ENCODE peak calls at places on chromosomes 6 and 20, in five cellular contexts. A, T, P, M and F are unnamed samples.

GRCh38 chr20:44324343-44324742 is 12.5 kb upstream of the R3HDML start:
- DNase-seq in P (no peak), T (no peak), A (no peak), M (no peak), F (no peak)

GRCh38 chr6:150119256-150119655 is 23.6 kb upstream of the PPP1R14C start:
- DNase-seq in P (no peak), M (no peak), A (peak), T (no peak), F (no peak)

GRCh38 chr6:140289186-140289585 is 914.7 kb upstream of the CITED2 start:
- DNase-seq in P (no peak), A (no peak), T (no peak), M (no peak), F (no peak)

GRCh38 chr6:84967389-84967788 is 203.0 kb upstream of the TBX18 start:
- DNase-seq in T (peak), A (peak), P (no peak), M (no peak), F (peak)

GRCh38 chr6:160438481-160438880 is 90.3 kb downstream of the SLC22A3 start:
- DNase-seq in T (no peak), M (no peak), P (no peak), A (no peak), F (no peak)

GRCh38 chr20:25389381-25389857 is 1.2 kb downstream of the ABHD12 start:
- DNase-seq in P (no peak), M (no peak), T (peak), A (peak), F (no peak)

GRCh38 chr6:144659735-144660246 is 374.7 kb downstream of the UTRN start:
- DNase-seq in A (no peak), M (no peak), P (no peak), T (no peak), F (no peak)

GRCh38 chr20:43570496-43570895 is 11.7 kb downstream of the SGK2 start:
- DNase-seq in A (no peak), T (no peak), M (no peak), P (no peak), F (no peak)

GRCh38 chr20:3720068-3720467 is 7.7 kb upstream of the SIGLEC1 start:
- DNase-seq in M (no peak), P (no peak), T (no peak), A (no peak), F (no peak)

GRCh38 chr20:371755-372542 is 8.6 kb upstream of the TRIB3 start:
- DNase-seq in P (no peak), M (no peak), A (peak), T (peak), F (no peak)

GRCh38 chr6:107668826-107669474 is 155.2 kb downstream of the SCML4 start:
- DNase-seq in A (no peak), M (no peak), P (peak), T (no peak), F (no peak)

GRCh38 chr6:166862287-166862977 is 93.9 kb downstream of the RNASET2 start:
- DNase-seq in T (no peak), M (peak), A (peak), P (peak), F (peak)
- TF ChIP-seq CTCF in T (no peak), M (no peak), A (no peak), P (no peak), F (no peak)

DNA sequence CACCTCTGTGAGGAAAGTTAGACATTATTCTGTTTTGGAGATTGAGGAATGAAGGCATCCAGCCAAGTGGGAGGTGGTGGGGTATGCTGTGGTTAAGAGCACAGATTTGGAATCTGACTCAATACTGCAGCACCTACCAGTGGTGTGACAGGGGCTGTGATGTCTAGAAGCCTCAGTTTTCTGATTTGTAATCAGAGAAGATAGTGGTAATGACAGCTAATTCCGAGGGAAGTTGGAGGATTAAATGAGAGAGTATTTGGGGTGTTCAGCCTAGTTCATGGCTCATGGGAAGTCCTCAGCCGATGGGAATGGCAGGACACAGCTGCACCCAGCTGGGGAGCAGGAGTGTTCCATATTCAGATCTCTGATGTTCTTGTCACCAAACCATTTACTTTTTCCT is 9.2 kb downstream of the SLC9A8 start:
- DNase-seq in M (no peak), P (peak), A (peak), T (peak), F (no peak)
- TF ChIP-seq CTCF in M (peak), P (no peak), A (peak), T (no peak), F (no peak)

GRCh38 chr6:1381397-1382330 is 7.7 kb upstream of the FOXF2 start:
- DNase-seq in M (peak), P (peak), T (no peak), A (peak), F (peak)
- TF ChIP-seq CTCF in M (peak), P (peak), T (peak), A (peak), F (peak)

GRCh38 chr20:38514947-38515346 is 42.3 kb downstream of the RALGAPB start:
- DNase-seq in M (no peak), P (no peak), A (no peak), T (no peak), F (no peak)

GRCh38 chr20:38515631-38516030 is 43.0 kb downstream of the RALGAPB start:
- DNase-seq in P (no peak), A (no peak), M (no peak), T (no peak), F (peak)

GRCh38 chr20:38514185-38514584 is 41.5 kb downstream of the RALGAPB start:
- DNase-seq in M (no peak), P (no peak), A (no peak), T (no peak), F (no peak)
- TF ChIP-seq CTCF in M (no peak), P (no peak), A (no peak), T (no peak), F (no peak)

GRCh38 chr6:130395164-130395563 is 29.3 kb downstream of the TMEM200A start:
- DNase-seq in P (no peak), M (no peak), T (no peak), A (no peak), F (no peak)
- TF ChIP-seq CTCF in P (no peak), M (no peak), T (no peak), A (no peak), F (no peak)

GRCh38 chr20:40938020-40938419 is 90.6 kb upstream of the TOP1 start:
- DNase-seq in P (peak), T (no peak), M (peak), A (no peak), F (no peak)
- TF ChIP-seq CTCF in P (no peak), T (peak), M (no peak), A (no peak), F (no peak)